ENCODE peak calls at places on chromosomes 6 and 20, in four cellular contexts. One of them, this sample, is unnamed.
A peak's percentile ranks its signal among the peaks of the same experiment; 100 is the strongest.

GRCh38 chr6:107698146-107698545 is 126.0 kb downstream of the SCML4 start:
- DNase-seq in left ventricle myocardium inferior: no peak
- DNase-seq in SJSA1: peak; percentile 6
- DNase-seq in lower lobe of right lung: no peak
- DNase-seq in this sample: no peak

GRCh38 chr20:38446441-38447209 is 11.5 kb upstream of the SNHG17 start:
- DNase-seq in SJSA1: peak; percentile 85
- DNase-seq in left ventricle myocardium inferior: peak; percentile 94
- DNase-seq in lower lobe of right lung: peak; percentile 95
- DNase-seq in this sample: peak; percentile 81

GRCh38 chr20:46935394-46936017 is 40.9 kb downstream of the EYA2 start:
- DNase-seq in lower lobe of right lung: no peak
- DNase-seq in left ventricle myocardium inferior: no peak
- DNase-seq in SJSA1: no peak
- DNase-seq in this sample: no peak

GRCh38 chr20:38181207-38181693 is 16.2 kb upstream of the TGM2 start:
- DNase-seq in lower lobe of right lung: no peak
- DNase-seq in SJSA1: no peak
- DNase-seq in left ventricle myocardium inferior: no peak
- DNase-seq in this sample: no peak

GRCh38 chr20:48716086-48716485 is 111.7 kb downstream of the PREX1 start:
- DNase-seq in SJSA1: no peak
- DNase-seq in left ventricle myocardium inferior: no peak
- DNase-seq in lower lobe of right lung: no peak
- DNase-seq in this sample: no peak

GRCh38 chr20:4161447-4162251 is 146.3 kb upstream of the RNF24 start:
- DNase-seq in SJSA1: no peak
- DNase-seq in left ventricle myocardium inferior: no peak
- DNase-seq in lower lobe of right lung: peak; percentile 52
- DNase-seq in this sample: no peak

GRCh38 chr6:147855823-147856222 is 347.3 kb downstream of the SAMD5 start:
- DNase-seq in lower lobe of right lung: no peak
- DNase-seq in SJSA1: no peak
- DNase-seq in left ventricle myocardium inferior: no peak
- DNase-seq in this sample: no peak

GRCh38 chr6:165987483-165988305 is 180.0 kb downstream of the TBXT start:
- DNase-seq in lower lobe of right lung: no peak
- DNase-seq in SJSA1: peak; percentile 42
- DNase-seq in left ventricle myocardium inferior: peak; percentile 87
- DNase-seq in this sample: no peak

GRCh38 chr6:16441262-16441661 is 202.9 kb downstream of the GMPR start:
- DNase-seq in lower lobe of right lung: no peak
- DNase-seq in left ventricle myocardium inferior: no peak
- DNase-seq in SJSA1: no peak
- DNase-seq in this sample: no peak

GRCh38 chr20:49768204-49769124 is 44.2 kb upstream of the SLC9A8 start:
- DNase-seq in lower lobe of right lung: peak; percentile 70
- DNase-seq in left ventricle myocardium inferior: no peak
- DNase-seq in SJSA1: peak; percentile 44
- DNase-seq in this sample: peak; percentile 76

GRCh38 chr6:30345852-30346251 is 896 bp downstream of the RPP21 start:
- DNase-seq in lower lobe of right lung: no peak
- DNase-seq in left ventricle myocardium inferior: no peak
- DNase-seq in SJSA1: no peak
- DNase-seq in this sample: no peak

GRCh38 chr20:52937701-52938100 is 34.5 kb upstream of the TSHZ2 start:
- DNase-seq in lower lobe of right lung: no peak
- DNase-seq in SJSA1: no peak
- DNase-seq in left ventricle myocardium inferior: no peak
- DNase-seq in this sample: no peak

GRCh38 chr6:84967389-84967788 is 203.0 kb upstream of the TBX18 start:
- DNase-seq in lower lobe of right lung: no peak
- DNase-seq in SJSA1: peak; percentile 40
- DNase-seq in left ventricle myocardium inferior: no peak
- DNase-seq in this sample: peak; percentile 64

GRCh38 chr6:87754828-87755227 is 52.8 kb upstream of the AKIRIN2 start:
- DNase-seq in left ventricle myocardium inferior: no peak
- DNase-seq in lower lobe of right lung: no peak
- DNase-seq in SJSA1: no peak
- DNase-seq in this sample: no peak

GRCh38 chr6:38502423-38502822 is 137.3 kb downstream of the BTBD9 start:
- DNase-seq in lower lobe of right lung: no peak
- DNase-seq in SJSA1: no peak
- DNase-seq in left ventricle myocardium inferior: no peak
- DNase-seq in this sample: no peak

GRCh38 chr6:33895296-33895695 is 91.5 kb upstream of the MLN start:
- DNase-seq in SJSA1: no peak
- DNase-seq in left ventricle myocardium inferior: no peak
- DNase-seq in lower lobe of right lung: peak; percentile 26
- DNase-seq in this sample: no peak

GRCh38 chr6:95227301-95227700 is 350.0 kb upstream of the MANEA start:
- DNase-seq in SJSA1: no peak
- DNase-seq in lower lobe of right lung: no peak
- DNase-seq in left ventricle myocardium inferior: no peak
- DNase-seq in this sample: no peak

GRCh38 chr6:152846825-152847224 is 96.2 kb downstream of the VIP start:
- DNase-seq in lower lobe of right lung: no peak
- DNase-seq in left ventricle myocardium inferior: no peak
- DNase-seq in SJSA1: no peak
- DNase-seq in this sample: peak; percentile 2

GRCh38 chr6:9496837-9497236 is 918.0 kb downstream of the TFAP2A start:
- DNase-seq in lower lobe of right lung: no peak
- DNase-seq in left ventricle myocardium inferior: no peak
- DNase-seq in SJSA1: no peak
- DNase-seq in this sample: no peak

GRCh38 chr20:36585410-36586125 is 12.2 kb downstream of the TGIF2 start:
- DNase-seq in left ventricle myocardium inferior: no peak
- DNase-seq in lower lobe of right lung: no peak
- DNase-seq in SJSA1: peak; percentile 64
- DNase-seq in this sample: no peak

GRCh38 chr6:105424177-105424783 is 21.4 kb upstream of the PREP start:
- DNase-seq in SJSA1: peak; percentile 57
- DNase-seq in lower lobe of right lung: no peak
- DNase-seq in left ventricle myocardium inferior: no peak
- DNase-seq in this sample: no peak

GRCh38 chr6:1562171-1562955 is 47.4 kb upstream of the FOXC1 start:
- DNase-seq in lower lobe of right lung: no peak
- DNase-seq in SJSA1: no peak
- DNase-seq in left ventricle myocardium inferior: no peak
- DNase-seq in this sample: no peak

GRCh38 chr6:56222509-56222908 is 24.9 kb downstream of the COL21A1 start:
- DNase-seq in left ventricle myocardium inferior: no peak
- DNase-seq in SJSA1: peak; percentile 27
- DNase-seq in lower lobe of right lung: no peak
- DNase-seq in this sample: no peak

GRCh38 chr6:170030284-170031095 is 260.4 kb downstream of the DLL1 start:
- DNase-seq in left ventricle myocardium inferior: peak; percentile 9
- DNase-seq in SJSA1: no peak
- DNase-seq in lower lobe of right lung: no peak
- DNase-seq in this sample: no peak

GRCh38 chr6:167717867-167718266 is 108.8 kb upstream of the AFDN start:
- DNase-seq in lower lobe of right lung: no peak
- DNase-seq in left ventricle myocardium inferior: no peak
- DNase-seq in SJSA1: no peak
- DNase-seq in this sample: no peak

GRCh38 chr6:20924911-20925543 is 390.8 kb downstream of the CDKAL1 start:
- DNase-seq in left ventricle myocardium inferior: no peak
- DNase-seq in SJSA1: peak; percentile 64
- DNase-seq in lower lobe of right lung: no peak
- DNase-seq in this sample: no peak

GRCh38 chr6:97282238-97282725 is 734 bp downstream of the MMS22L start:
- DNase-seq in left ventricle myocardium inferior: no peak
- DNase-seq in SJSA1: peak; percentile 10
- DNase-seq in lower lobe of right lung: no peak
- DNase-seq in this sample: no peak

GRCh38 chr20:11790047-11790446 is 127.6 kb upstream of the BTBD3 start:
- DNase-seq in SJSA1: no peak
- DNase-seq in left ventricle myocardium inferior: no peak
- DNase-seq in lower lobe of right lung: no peak
- DNase-seq in this sample: no peak

GRCh38 chr6:9138856-9139426 is 703.6 kb upstream of the SLC35B3 start:
- DNase-seq in left ventricle myocardium inferior: no peak
- DNase-seq in SJSA1: no peak
- DNase-seq in lower lobe of right lung: no peak
- DNase-seq in this sample: no peak

GRCh38 chr6:104957301-104958177 is 632 bp downstream of the LIN28B start:
- DNase-seq in lower lobe of right lung: no peak
- DNase-seq in left ventricle myocardium inferior: no peak
- DNase-seq in SJSA1: no peak
- DNase-seq in this sample: no peak

GRCh38 chr6:2529217-2529719 is 221.5 kb downstream of the MYLK4 start:
- DNase-seq in SJSA1: no peak
- DNase-seq in lower lobe of right lung: no peak
- DNase-seq in left ventricle myocardium inferior: no peak
- DNase-seq in this sample: no peak

GRCh38 chr6:170345662-170346061 is 39.1 kb downstream of the FAM120B start:
- DNase-seq in lower lobe of right lung: no peak
- DNase-seq in left ventricle myocardium inferior: no peak
- DNase-seq in SJSA1: no peak
- DNase-seq in this sample: no peak

GRCh38 chr6:94341173-94341572 is 921.8 kb upstream of the EPHA7 start:
- DNase-seq in SJSA1: no peak
- DNase-seq in left ventricle myocardium inferior: no peak
- DNase-seq in lower lobe of right lung: no peak
- DNase-seq in this sample: no peak

GRCh38 chr6:39420300-39421265 is 98.1 kb upstream of the KCNK16 start:
- DNase-seq in lower lobe of right lung: no peak
- DNase-seq in left ventricle myocardium inferior: no peak
- DNase-seq in SJSA1: no peak
- DNase-seq in this sample: no peak

GRCh38 chr20:23145281-23145700 is 59.2 kb upstream of the CD93 start:
- DNase-seq in lower lobe of right lung: no peak
- DNase-seq in left ventricle myocardium inferior: no peak
- DNase-seq in SJSA1: peak; percentile 29
- DNase-seq in this sample: no peak

GRCh38 chr20:63837134-63837429 is 6.0 kb upstream of the ZBTB46 start:
- DNase-seq in left ventricle myocardium inferior: no peak
- DNase-seq in lower lobe of right lung: no peak
- DNase-seq in SJSA1: no peak
- DNase-seq in this sample: no peak

GRCh38 chr20:48901326-48901725 is 20.2 kb upstream of the ARFGEF2 start:
- DNase-seq in left ventricle myocardium inferior: no peak
- DNase-seq in lower lobe of right lung: peak; percentile 58
- DNase-seq in SJSA1: no peak
- DNase-seq in this sample: no peak

DNA sequence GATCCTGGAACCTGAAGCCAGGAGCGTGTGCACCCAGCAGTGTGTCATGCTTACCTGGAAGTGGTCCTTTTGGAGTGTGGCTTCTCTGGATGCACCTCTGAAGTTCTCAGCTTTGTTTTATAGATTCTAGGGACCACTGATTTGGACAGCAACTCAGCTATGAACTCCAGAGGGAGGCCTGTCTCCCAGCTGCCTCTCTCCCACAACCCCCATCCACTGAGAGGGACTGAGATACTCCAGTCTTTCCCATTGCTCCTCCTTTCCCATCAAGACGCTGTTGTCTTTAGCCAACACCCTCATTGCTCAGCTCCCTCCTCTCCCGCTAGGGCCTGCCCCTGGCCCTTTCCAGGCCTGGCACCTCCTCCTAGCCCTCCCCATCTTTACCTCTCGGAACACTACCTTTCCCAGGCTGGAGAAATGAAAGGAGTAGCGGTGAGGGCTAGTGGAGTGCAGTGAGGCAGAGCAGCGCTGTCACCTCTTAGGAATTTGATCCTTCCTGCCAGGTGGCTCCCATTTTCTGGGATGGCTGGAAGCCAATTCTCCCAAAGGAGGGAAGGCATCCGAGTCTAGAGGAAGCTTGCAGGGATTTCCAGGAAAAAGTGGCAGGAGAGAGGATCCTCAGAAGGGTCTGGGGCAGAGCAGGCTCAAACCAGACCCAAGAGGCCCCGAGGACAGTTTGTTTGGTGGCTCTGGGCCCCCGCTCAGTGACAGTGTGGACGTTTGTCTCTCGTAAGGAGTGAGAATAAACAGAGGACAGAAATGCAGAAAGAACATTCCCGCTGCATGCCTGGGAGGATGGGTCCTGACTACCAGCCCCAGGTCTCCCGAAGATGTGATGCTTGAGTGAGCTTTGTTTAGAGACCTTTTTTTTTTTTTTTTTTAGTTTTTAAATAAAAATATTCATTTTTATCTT is at the start of gene LRRN4:
- DNase-seq in SJSA1: no peak
- DNase-seq in left ventricle myocardium inferior: no peak
- DNase-seq in lower lobe of right lung: no peak
- DNase-seq in this sample: no peak
- H3K4me3 ChIP-seq in SJSA1: no peak within 1 kb of the TSS
- H3K4me3 ChIP-seq in left ventricle myocardium inferior: no peak within 1 kb of the TSS
- H3K4me3 ChIP-seq in lower lobe of right lung: peak within 1 kb of the TSS; percentile 54
- H3K4me3 ChIP-seq in this sample: no peak within 1 kb of the TSS

GRCh38 chr6:123640567-123641187 is 3.9 kb upstream of the TRDN start:
- DNase-seq in lower lobe of right lung: no peak
- DNase-seq in left ventricle myocardium inferior: no peak
- DNase-seq in SJSA1: no peak
- DNase-seq in this sample: no peak
- H3K4me3 ChIP-seq in lower lobe of right lung: no peak overlapping the region
- H3K4me3 ChIP-seq in left ventricle myocardium inferior: no peak overlapping the region
- H3K4me3 ChIP-seq in SJSA1: no peak overlapping the region
- H3K4me3 ChIP-seq in this sample: no peak overlapping the region

DNA sequence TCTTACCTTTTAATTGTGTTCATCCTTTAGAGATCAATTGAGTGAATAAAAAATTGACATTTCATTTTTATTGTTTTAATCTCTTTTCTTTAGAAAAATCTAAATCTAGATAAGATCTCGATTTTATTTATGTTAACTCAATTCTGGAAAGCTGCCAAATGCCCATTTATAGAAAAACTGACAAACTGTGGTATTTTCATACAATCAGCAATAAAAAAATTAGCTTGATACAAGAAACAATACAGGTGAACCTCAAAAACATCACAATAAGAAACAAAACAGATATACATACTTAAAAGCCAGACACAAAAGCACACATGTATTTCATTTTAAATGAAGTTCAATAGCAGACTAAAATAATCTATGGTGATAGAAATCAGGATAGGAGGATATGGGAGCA is 30.0 kb upstream of the ARHGAP18 start:
- DNase-seq in left ventricle myocardium inferior: no peak
- DNase-seq in lower lobe of right lung: no peak
- DNase-seq in SJSA1: no peak
- DNase-seq in this sample: no peak
- H3K4me3 ChIP-seq in left ventricle myocardium inferior: no peak overlapping the region
- H3K4me3 ChIP-seq in lower lobe of right lung: no peak overlapping the region
- H3K4me3 ChIP-seq in SJSA1: no peak overlapping the region
- H3K4me3 ChIP-seq in this sample: no peak overlapping the region

GRCh38 chr6:27591660-27592059 is 118.8 kb upstream of the ZNF184 start:
- DNase-seq in left ventricle myocardium inferior: no peak
- DNase-seq in SJSA1: peak; percentile 14
- DNase-seq in lower lobe of right lung: no peak
- DNase-seq in this sample: no peak
- H3K4me3 ChIP-seq in left ventricle myocardium inferior: no peak overlapping the region
- H3K4me3 ChIP-seq in SJSA1: no peak overlapping the region
- H3K4me3 ChIP-seq in lower lobe of right lung: no peak overlapping the region
- H3K4me3 ChIP-seq in this sample: peak overlapping the region; percentile 57